ENCODE peak calls at places on chromosome 20, in four cellular contexts. K, M, E and T are unnamed samples.
A peak's percentile ranks its signal among the peaks of the same experiment; 100 is the strongest.

GRCh38 chr20:44364780-44365179 is 9.3 kb downstream of the HNF4A start:
- DNase-seq in E (no peak), K (no peak), M (no peak), T (no peak)

GRCh38 chr20:16419138-16419715 is 154.0 kb downstream of the KIF16B start:
- DNase-seq in K (no peak), M (no peak), E (no peak), T (no peak)

GRCh38 chr20:45049904-45050471 is 50.9 kb downstream of the KCNS1 start:
- DNase-seq in M (no peak), E (no peak), K (no peak), T (peak; percentile 22)

GRCh38 chr20:634526-634925 is 18.5 kb downstream of the SRXN1 start:
- DNase-seq in M (no peak), K (no peak), E (no peak), T (no peak)

GRCh38 chr20:53827996-53828672 is 234.5 kb upstream of the ZNF217 start:
- DNase-seq in M (no peak), K (no peak), E (no peak), T (no peak)

GRCh38 chr20:53594068-53595017 is 704 bp upstream of the ZNF217 start:
- DNase-seq in M (peak; percentile 98), K (peak; percentile 92), E (peak; percentile 99), T (peak; percentile 96)

GRCh38 chr20:11676618-11677289 is 240.9 kb upstream of the BTBD3 start:
- DNase-seq in M (no peak), E (no peak), K (no peak), T (peak; percentile 35)

GRCh38 chr20:64240243-64241015 is 15.1 kb upstream of the PCMTD2 start:
- DNase-seq in E (peak; percentile 17), K (no peak), M (no peak), T (no peak)

GRCh38 chr20:64044484-64045247 is 4.8 kb downstream of the SOX18 start:
- DNase-seq in E (no peak), K (no peak), M (no peak), T (no peak)

GRCh38 chr20:21511485-21511849 is 2.4 kb downstream of the NKX2-2 start:
- DNase-seq in M (no peak), K (no peak), E (no peak), T (no peak)

GRCh38 chr20:18428490-18429173 is 38.2 kb downstream of the DZANK1 start:
- DNase-seq in E (no peak), M (no peak), K (no peak), T (no peak)

GRCh38 chr20:24936526-24937407 is 12.3 kb upstream of the CST7 start:
- DNase-seq in K (no peak), M (no peak), E (no peak), T (no peak)

GRCh38 chr20:3889489-3890409 is 562 bp downstream of the PANK2 start:
- DNase-seq in K (peak; percentile 58), E (no peak), M (peak; percentile 83), T (peak; percentile 58)

GRCh38 chr20:21352703-21353102 is 44.6 kb downstream of the NKX2-4 start:
- DNase-seq in K (no peak), E (no peak), M (no peak), T (no peak)

GRCh38 chr20:57323034-57323433 is 6.6 kb upstream of the SPO11 start:
- DNase-seq in K (no peak), E (no peak), M (no peak), T (no peak)

GRCh38 chr20:34720266-34720665 is 16.1 kb downstream of the TP53INP2 start:
- DNase-seq in E (no peak), K (no peak), M (no peak), T (no peak)

GRCh38 chr20:24994186-24994465 is 1.6 kb upstream of the APMAP start:
- DNase-seq in M (no peak), E (no peak), K (no peak), T (no peak)

GRCh38 chr20:49635171-49635570 is 67.2 kb upstream of the PTGIS start:
- DNase-seq in E (no peak), M (no peak), K (no peak), T (no peak)

GRCh38 chr20:56414842-56415765 is 3.0 kb downstream of the CASS4 start:
- DNase-seq in E (no peak), K (peak; percentile 79), M (no peak), T (no peak)

GRCh38 chr20:37914672-37915433 is 11.9 kb downstream of the VSTM2L start:
- DNase-seq in M (no peak), K (no peak), E (no peak), T (no peak)

GRCh38 chr20:35821807-35822242 is 50.0 kb downstream of the PHF20 start:
- DNase-seq in E (peak; percentile 20), M (no peak), K (no peak), T (no peak)

GRCh38 chr20:44742304-44743079 is 3.2 kb upstream of the KCNK15 start:
- DNase-seq in E (no peak), K (no peak), M (no peak), T (no peak)

GRCh38 chr20:50056951-50057403 is 56.0 kb downstream of the UBE2V1 start:
- DNase-seq in K (no peak), E (no peak), M (no peak), T (no peak)

GRCh38 chr20:37120497-37120896 is 24.7 kb upstream of the RBL1 start:
- DNase-seq in K (no peak), E (no peak), M (no peak), T (no peak)

GRCh38 chr20:56624786-56625681 is 4.1 kb upstream of the TFAP2C start:
- DNase-seq in M (no peak), K (no peak), E (no peak), T (no peak)

GRCh38 chr20:59123011-59123676 is 40.5 kb upstream of the ZNF831 start:
- DNase-seq in M (no peak), E (no peak), K (peak; percentile 80), T (no peak)

GRCh38 chr20:63016514-63017075 is 9.8 kb upstream of the BHLHE23 start:
- DNase-seq in K (no peak), M (no peak), E (no peak), T (no peak)

GRCh38 chr20:49630396-49630951 is 62.5 kb upstream of the PTGIS start:
- DNase-seq in K (no peak), E (no peak), M (no peak), T (no peak)